ENCODE peak calls at places on chromosome X, in five cellular contexts. H, Q, E, I and O are unnamed samples.

GRCh38 chrX:153685751-153686676 is 1.7 kb upstream of the SLC6A8 start:
- DNase-seq in I (no peak), E (no peak), H (no peak), Q (no peak), O (no peak)

GRCh38 chrX:13662537-13662841 is 9.5 kb downstream of the TCEANC start:
- DNase-seq in I (no peak), E (no peak), H (no peak), Q (no peak), O (no peak)

GRCh38 chrX:22122510-22122909 is 90.4 kb downstream of the PHEX start:
- DNase-seq in I (no peak), Q (no peak), H (no peak), E (no peak), O (no peak)

GRCh38 chrX:21907250-21907649 is 33.3 kb upstream of the SMS start:
- DNase-seq in H (no peak), I (no peak), E (no peak), Q (no peak), O (peak)

GRCh38 chrX:49147907-49148306 is 14.7 kb upstream of the MAGIX start:
- DNase-seq in Q (no peak), H (no peak), I (no peak), E (no peak), O (no peak)

GRCh38 chrX:15350329-15350996 is 15.1 kb upstream of the PIGA start:
- DNase-seq in I (no peak), Q (no peak), E (no peak), H (no peak), O (peak)

GRCh38 chrX:9884031-9884779 is 83.0 kb upstream of the CLDN34 start:
- DNase-seq in E (no peak), I (no peak), Q (no peak), H (no peak), O (no peak)

GRCh38 chrX:281166-281999 is at the start of gene PLCXD1:
- DNase-seq in Q (peak), E (no peak), H (no peak), I (peak), O (peak)

GRCh38 chrX:103585421-103586313 is at the start of gene TCEAL4:
- DNase-seq in E (peak), Q (peak), H (peak), I (peak), O (peak)

DNA sequence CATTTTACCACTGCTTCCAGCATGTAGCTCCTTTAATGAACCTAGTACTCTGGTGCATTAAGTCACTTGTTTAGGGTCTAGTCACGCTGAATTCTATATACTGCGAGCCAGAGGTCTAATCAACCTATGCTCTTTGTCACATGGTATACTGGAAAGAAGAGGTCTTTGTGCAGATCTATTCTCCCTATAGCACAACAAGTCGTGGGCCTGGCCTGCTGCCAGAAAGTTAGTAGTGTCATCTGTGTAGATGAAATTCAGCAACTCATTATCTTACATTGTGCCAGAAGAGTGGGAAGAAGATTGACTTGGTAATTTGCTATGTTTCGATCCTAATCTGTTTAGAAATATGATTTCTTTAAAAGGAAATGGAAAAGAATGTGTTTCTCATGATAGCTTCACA is 80.8 kb downstream of the AWAT2 start:
- DNase-seq in I (peak), H (no peak), Q (no peak), E (no peak), O (no peak)
- H3K27ac ChIP-seq in I (no peak), H (no peak), Q (no peak), E (no peak), O (no peak)

GRCh38 chrX:2320580-2321327 is 180.0 kb downstream of the DHRSX start:
- DNase-seq in I (peak), Q (no peak), H (no peak), E (no peak), O (peak)
- H3K4me3 ChIP-seq in I (peak), Q (no peak), H (no peak), E (no peak), O (no peak)

GRCh38 chrX:83469551-83469950 is 38.5 kb upstream of the POU3F4 start:
- DNase-seq in I (no peak), E (no peak), H (peak), Q (no peak), O (peak)
- TF ChIP-seq CTCF in I (peak), E (no peak), H (peak), Q (no peak), O (no peak)

GRCh38 chrX:54921427-54922021 is 900 bp downstream of the TRO start:
- DNase-seq in H (peak), I (peak), E (peak), Q (no peak), O (peak)
- H3K27ac ChIP-seq in H (no peak), I (no peak), E (peak), Q (no peak), O (no peak)

DNA sequence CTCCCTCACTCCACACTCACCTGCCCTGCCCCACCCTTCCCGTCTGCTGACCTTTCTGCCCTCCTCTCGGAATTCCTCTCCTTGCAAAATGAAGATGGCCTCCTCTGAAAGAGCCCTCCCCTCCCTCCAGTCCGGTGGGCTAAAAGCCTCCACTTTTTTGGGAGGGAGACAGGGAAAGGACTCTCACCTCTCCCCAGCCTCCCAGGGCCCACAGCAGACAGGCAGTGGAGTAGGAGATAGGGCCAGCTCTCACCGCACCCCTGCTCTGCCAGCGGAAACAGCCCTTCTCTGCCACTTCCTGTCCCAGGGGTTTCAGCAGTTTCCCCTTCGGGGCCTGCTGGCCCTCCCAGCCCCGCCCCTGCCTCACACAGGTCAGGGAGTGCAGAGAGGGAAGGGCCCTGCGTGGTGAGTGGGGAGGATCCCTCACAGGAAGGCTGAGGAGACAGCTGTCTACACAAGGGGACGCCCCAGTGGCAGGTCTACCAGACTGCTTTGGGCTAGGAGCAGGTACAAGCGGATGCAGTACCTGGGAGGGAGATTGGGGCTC is 18.2 kb downstream of the ELF4 start:
- DNase-seq in Q (no peak), H (peak), E (no peak), I (peak), O (peak)
- H3K4me3 ChIP-seq in Q (no peak), H (no peak), E (no peak), I (no peak), O (no peak)

DNA sequence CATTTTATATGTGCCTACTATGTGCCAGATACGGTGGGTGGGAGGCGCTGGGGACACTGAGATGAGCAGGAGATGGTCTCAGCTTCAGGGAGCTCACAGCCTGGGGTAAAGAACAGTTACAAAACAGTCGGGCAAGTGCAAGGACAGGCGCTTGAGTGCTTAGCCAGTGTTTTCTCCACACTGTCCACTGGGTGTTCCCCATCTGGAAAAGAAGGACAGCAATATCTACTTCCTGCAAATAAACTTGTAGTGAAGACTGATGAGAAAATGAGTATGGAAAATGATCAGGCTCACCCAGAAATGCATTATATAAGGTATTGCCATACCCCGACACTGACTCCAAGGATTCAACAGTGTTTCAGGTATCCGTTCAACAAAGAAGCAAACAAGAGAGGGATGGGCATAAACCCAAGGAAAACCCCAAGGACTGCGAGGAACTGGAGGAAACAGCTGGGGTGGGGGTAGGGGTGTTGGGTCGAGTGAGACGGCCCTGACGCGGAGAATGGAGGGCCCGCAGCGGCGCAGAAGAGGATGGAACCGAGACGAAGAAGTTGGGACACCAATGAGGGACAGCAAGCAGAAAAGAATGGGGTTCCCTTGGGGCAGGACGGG is 805 bp downstream of the TMEM185A start:
- DNase-seq in I (no peak), E (no peak), H (no peak), Q (no peak), O (peak)
- TF ChIP-seq CTCF in I (peak), E (no peak), H (no peak), Q (no peak), O (no peak)

GRCh38 chrX:149961572-149961971 is 23.3 kb upstream of the EOLA2 start:
- DNase-seq in Q (no peak), H (no peak), E (no peak), I (no peak), O (no peak)
- H3K27ac ChIP-seq in Q (no peak), H (no peak), E (no peak), I (no peak), O (no peak)

GRCh38 chrX:109995155-109995554 is 7.8 kb upstream of the TMEM164 start:
- DNase-seq in E (no peak), Q (no peak), I (no peak), H (no peak), O (no peak)

GRCh38 chrX:109987884-109988283 is 15.0 kb upstream of the TMEM164 start:
- DNase-seq in H (no peak), I (no peak), Q (no peak), E (no peak), O (no peak)

GRCh38 chrX:109992203-109992602 is 10.7 kb upstream of the TMEM164 start:
- DNase-seq in Q (no peak), E (no peak), H (no peak), I (no peak), O (peak)

DNA sequence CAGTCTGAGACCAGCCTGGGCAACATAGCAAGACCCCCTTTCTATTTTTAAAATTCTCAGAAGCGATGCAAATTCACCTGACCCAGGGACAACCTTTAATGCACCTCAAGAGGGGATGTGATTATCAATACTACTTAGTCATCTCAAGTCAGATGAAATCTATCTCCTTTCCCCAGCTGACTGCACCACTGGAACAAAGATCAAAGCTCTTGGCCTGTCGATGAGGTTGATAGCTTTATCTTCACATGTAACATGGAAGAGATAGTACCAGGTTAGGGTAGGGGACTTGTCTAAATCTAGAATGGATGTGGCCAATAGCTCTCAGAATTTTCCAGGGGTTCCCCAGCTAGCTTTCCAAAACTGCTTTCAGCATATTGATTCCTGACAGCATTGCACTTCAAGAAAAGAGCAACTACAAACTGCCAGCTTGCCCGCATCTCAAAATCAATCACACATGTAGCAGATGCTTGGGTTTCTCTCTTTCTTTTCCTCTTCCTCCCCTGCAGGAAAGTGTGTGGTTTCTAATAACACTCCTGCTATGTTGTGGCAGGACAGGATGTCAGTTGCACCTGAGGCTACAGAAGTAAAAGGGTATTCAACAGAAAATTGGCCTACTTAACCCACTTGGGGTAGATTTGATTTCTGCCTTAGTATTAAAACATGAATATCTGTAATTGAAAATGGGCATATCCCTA is 12.2 kb upstream of the TMEM164 start:
- DNase-seq in H (no peak), E (no peak), Q (no peak), I (no peak), O (no peak)
- H3K4me3 ChIP-seq in H (no peak), E (no peak), Q (no peak), I (no peak), O (no peak)

DNA sequence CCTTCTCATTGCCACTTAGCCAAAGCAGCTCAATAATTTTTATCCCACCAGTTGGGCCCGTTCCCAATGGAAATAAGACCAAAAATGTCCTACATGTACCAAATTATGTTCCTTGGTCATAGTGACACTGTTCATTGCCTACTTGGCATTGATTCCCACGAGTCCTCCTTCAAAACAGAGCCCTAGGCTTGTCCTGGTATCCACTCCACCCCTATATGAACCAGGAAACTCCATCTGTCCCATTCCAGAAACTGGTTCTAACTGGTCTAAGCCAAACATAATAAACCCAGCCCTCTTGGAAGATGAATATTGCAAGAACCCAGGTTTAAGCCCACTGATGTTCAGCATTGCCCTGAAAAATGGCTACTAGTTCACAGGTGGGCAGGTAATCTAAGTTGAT is 30.9 kb upstream of the S100G start:
- DNase-seq in H (no peak), I (no peak), E (no peak), Q (no peak), O (no peak)
- TF ChIP-seq CTCF in H (no peak), I (no peak), E (no peak), Q (no peak), O (no peak)